ENCODE peak calls at places on chromosomes 7 and 10, in four cellular contexts. One of them, this sample, is unnamed.
A peak's percentile ranks its signal among the peaks of the same experiment; 100 is the strongest.

GRCh38 chr7:137609500-137609899 is 237.3 kb downstream of the DGKI start:
- DNase-seq in neural crest cell: no peak
- DNase-seq in progenitor cell of endocrine pancreas: no peak
- DNase-seq in ovary: no peak
- DNase-seq in this sample: no peak

GRCh38 chr10:656883-657282 is 32.6 kb downstream of the DIP2C start:
- DNase-seq in ovary: peak; percentile 6
- DNase-seq in progenitor cell of endocrine pancreas: no peak
- DNase-seq in neural crest cell: no peak
- DNase-seq in this sample: peak; percentile 22

GRCh38 chr10:59585046-59585700 is 124.5 kb downstream of the SLC16A9 start:
- DNase-seq in progenitor cell of endocrine pancreas: no peak
- DNase-seq in ovary: no peak
- DNase-seq in neural crest cell: no peak
- DNase-seq in this sample: no peak

GRCh38 chr7:116952640-116953371 is 495 bp upstream of the ST7 start:
- DNase-seq in neural crest cell: peak; percentile 37
- DNase-seq in progenitor cell of endocrine pancreas: no peak
- DNase-seq in ovary: no peak
- DNase-seq in this sample: peak; percentile 72

GRCh38 chr7:151764056-151764920 is 112.6 kb downstream of the PRKAG2 start:
- DNase-seq in neural crest cell: no peak
- DNase-seq in ovary: no peak
- DNase-seq in progenitor cell of endocrine pancreas: no peak
- DNase-seq in this sample: no peak

GRCh38 chr10:43843331-43844101 is 194.8 kb upstream of the ZNF32 start:
- DNase-seq in progenitor cell of endocrine pancreas: no peak
- DNase-seq in neural crest cell: no peak
- DNase-seq in ovary: no peak
- DNase-seq in this sample: no peak

GRCh38 chr7:136325578-136325977 is 348.4 kb upstream of the MTPN start:
- DNase-seq in progenitor cell of endocrine pancreas: no peak
- DNase-seq in ovary: no peak
- DNase-seq in neural crest cell: no peak
- DNase-seq in this sample: no peak

GRCh38 chr7:138945169-138945568 is 36.0 kb downstream of the KIAA1549 start:
- DNase-seq in ovary: no peak
- DNase-seq in progenitor cell of endocrine pancreas: no peak
- DNase-seq in neural crest cell: no peak
- DNase-seq in this sample: no peak

GRCh38 chr10:109616356-109616755 is 307.0 kb downstream of the XPNPEP1 start:
- DNase-seq in ovary: no peak
- DNase-seq in progenitor cell of endocrine pancreas: no peak
- DNase-seq in neural crest cell: no peak
- DNase-seq in this sample: no peak

GRCh38 chr10:71957546-71958275 is 6.5 kb upstream of the CHST3 start:
- DNase-seq in ovary: no peak
- DNase-seq in progenitor cell of endocrine pancreas: no peak
- DNase-seq in neural crest cell: no peak
- DNase-seq in this sample: no peak

GRCh38 chr10:117175215-117175900 is 21.9 kb upstream of the KCNK18 start:
- DNase-seq in ovary: peak; percentile 44
- DNase-seq in progenitor cell of endocrine pancreas: peak; percentile 21
- DNase-seq in neural crest cell: no peak
- DNase-seq in this sample: no peak

GRCh38 chr10:125707852-125708468 is 11.5 kb upstream of the EDRF1 start:
- DNase-seq in ovary: no peak
- DNase-seq in neural crest cell: no peak
- DNase-seq in progenitor cell of endocrine pancreas: no peak
- DNase-seq in this sample: no peak

GRCh38 chr7:35430547-35431153 is 176.8 kb upstream of the TBX20 start:
- DNase-seq in neural crest cell: no peak
- DNase-seq in ovary: no peak
- DNase-seq in progenitor cell of endocrine pancreas: no peak
- DNase-seq in this sample: no peak

GRCh38 chr10:48406204-48406603 is 99.7 kb downstream of the MAPK8 start:
- DNase-seq in ovary: no peak
- DNase-seq in neural crest cell: no peak
- DNase-seq in progenitor cell of endocrine pancreas: no peak
- DNase-seq in this sample: no peak

GRCh38 chr7:150992051-150992640 is 1.3 kb downstream of the NOS3 start:
- DNase-seq in ovary: no peak
- DNase-seq in progenitor cell of endocrine pancreas: no peak
- DNase-seq in neural crest cell: no peak
- DNase-seq in this sample: no peak

GRCh38 chr7:45181286-45181960 is 23.8 kb downstream of the RAMP3 start:
- DNase-seq in neural crest cell: no peak
- DNase-seq in ovary: no peak
- DNase-seq in progenitor cell of endocrine pancreas: no peak
- DNase-seq in this sample: peak; percentile 56

GRCh38 chr7:121369462-121369861 is 26.6 kb downstream of the FAM3C start:
- DNase-seq in progenitor cell of endocrine pancreas: no peak
- DNase-seq in ovary: no peak
- DNase-seq in neural crest cell: no peak
- DNase-seq in this sample: no peak

GRCh38 chr10:11609492-11610093 is 1.9 kb downstream of the USP6NL start:
- DNase-seq in neural crest cell: no peak
- DNase-seq in progenitor cell of endocrine pancreas: no peak
- DNase-seq in ovary: no peak
- DNase-seq in this sample: no peak

GRCh38 chr10:96794786-96795733 is 37.0 kb upstream of the LCOR start:
- DNase-seq in neural crest cell: no peak
- DNase-seq in progenitor cell of endocrine pancreas: no peak
- DNase-seq in ovary: no peak
- DNase-seq in this sample: no peak

GRCh38 chr10:6202098-6202683 is 541 bp upstream of the PFKFB3 start:
- DNase-seq in progenitor cell of endocrine pancreas: no peak
- DNase-seq in neural crest cell: no peak
- DNase-seq in ovary: no peak
- DNase-seq in this sample: no peak

GRCh38 chr10:74213571-74214162 is 62.6 kb downstream of the ADK start:
- DNase-seq in ovary: peak; percentile 48
- DNase-seq in progenitor cell of endocrine pancreas: no peak
- DNase-seq in neural crest cell: no peak
- DNase-seq in this sample: no peak

GRCh38 chr7:151506901-151507382 is 12.8 kb downstream of the RHEB start:
- DNase-seq in progenitor cell of endocrine pancreas: no peak
- DNase-seq in neural crest cell: no peak
- DNase-seq in ovary: no peak
- DNase-seq in this sample: no peak

GRCh38 chr7:51162724-51163329 is 153.8 kb downstream of the COBL start:
- DNase-seq in neural crest cell: peak; percentile 92
- DNase-seq in progenitor cell of endocrine pancreas: peak; percentile 77
- DNase-seq in ovary: peak; percentile 53
- DNase-seq in this sample: peak; percentile 86

GRCh38 chr10:13765641-13766341 is 179.0 kb downstream of the PRPF18 start:
- DNase-seq in progenitor cell of endocrine pancreas: no peak
- DNase-seq in neural crest cell: no peak
- DNase-seq in ovary: no peak
- DNase-seq in this sample: no peak

GRCh38 chr10:21337171-21337792 is 188.2 kb downstream of the SKIDA1 start:
- DNase-seq in neural crest cell: no peak
- DNase-seq in progenitor cell of endocrine pancreas: no peak
- DNase-seq in ovary: no peak
- DNase-seq in this sample: no peak

GRCh38 chr10:21334891-21335696 is 190.4 kb downstream of the SKIDA1 start:
- DNase-seq in progenitor cell of endocrine pancreas: no peak
- DNase-seq in ovary: peak; percentile 64
- DNase-seq in neural crest cell: no peak
- DNase-seq in this sample: no peak

GRCh38 chr10:21340341-21340740 is 185.1 kb downstream of the SKIDA1 start:
- DNase-seq in neural crest cell: no peak
- DNase-seq in progenitor cell of endocrine pancreas: no peak
- DNase-seq in ovary: no peak
- DNase-seq in this sample: no peak

GRCh38 chr10:21330628-21331020 is 194.9 kb downstream of the SKIDA1 start:
- DNase-seq in ovary: no peak
- DNase-seq in progenitor cell of endocrine pancreas: no peak
- DNase-seq in neural crest cell: no peak
- DNase-seq in this sample: no peak

GRCh38 chr10:21336476-21337170 is 188.9 kb downstream of the SKIDA1 start:
- DNase-seq in ovary: peak; percentile 68
- DNase-seq in neural crest cell: no peak
- DNase-seq in progenitor cell of endocrine pancreas: no peak
- DNase-seq in this sample: no peak
- TF ChIP-seq CTCF in ovary: no peak
- TF ChIP-seq CTCF in neural crest cell: peak; percentile 18
- TF ChIP-seq CTCF in progenitor cell of endocrine pancreas: no peak
- TF ChIP-seq CTCF in this sample: no peak

GRCh38 chr7:31937982-31938381 is 132.2 kb downstream of the PDE1C start:
- DNase-seq in neural crest cell: no peak
- DNase-seq in ovary: no peak
- DNase-seq in progenitor cell of endocrine pancreas: no peak
- DNase-seq in this sample: no peak

GRCh38 chr7:31940167-31940566 is 130.0 kb downstream of the PDE1C start:
- DNase-seq in progenitor cell of endocrine pancreas: no peak
- DNase-seq in neural crest cell: no peak
- DNase-seq in ovary: no peak
- DNase-seq in this sample: no peak

GRCh38 chr7:31939076-31939475 is 131.1 kb downstream of the PDE1C start:
- DNase-seq in ovary: no peak
- DNase-seq in neural crest cell: no peak
- DNase-seq in progenitor cell of endocrine pancreas: no peak
- DNase-seq in this sample: no peak

GRCh38 chr7:31935671-31936070 is 134.5 kb downstream of the PDE1C start:
- DNase-seq in ovary: no peak
- DNase-seq in progenitor cell of endocrine pancreas: no peak
- DNase-seq in neural crest cell: no peak
- DNase-seq in this sample: no peak

GRCh38 chr7:31938650-31939049 is 131.6 kb downstream of the PDE1C start:
- DNase-seq in progenitor cell of endocrine pancreas: no peak
- DNase-seq in ovary: no peak
- DNase-seq in neural crest cell: no peak
- DNase-seq in this sample: no peak
- TF ChIP-seq CTCF in progenitor cell of endocrine pancreas: no peak
- TF ChIP-seq CTCF in ovary: no peak
- TF ChIP-seq CTCF in neural crest cell: peak; percentile 48
- TF ChIP-seq CTCF in this sample: peak; percentile 57

GRCh38 chr7:100152404-100152803 is 3.7 kb downstream of the LAMTOR4 start:
- DNase-seq in neural crest cell: no peak
- DNase-seq in ovary: no peak
- DNase-seq in progenitor cell of endocrine pancreas: no peak
- DNase-seq in this sample: no peak

GRCh38 chr7:100148225-100148558 is 526 bp upstream of the LAMTOR4 start:
- DNase-seq in neural crest cell: no peak
- DNase-seq in ovary: no peak
- DNase-seq in progenitor cell of endocrine pancreas: no peak
- DNase-seq in this sample: no peak

GRCh38 chr7:100147278-100147677 is 1.4 kb upstream of the LAMTOR4 start:
- DNase-seq in ovary: no peak
- DNase-seq in progenitor cell of endocrine pancreas: no peak
- DNase-seq in neural crest cell: no peak
- DNase-seq in this sample: no peak

GRCh38 chr7:100152937-100153666 is 4.4 kb downstream of the LAMTOR4 start:
- DNase-seq in neural crest cell: no peak
- DNase-seq in ovary: no peak
- DNase-seq in progenitor cell of endocrine pancreas: no peak
- DNase-seq in this sample: no peak

DNA sequence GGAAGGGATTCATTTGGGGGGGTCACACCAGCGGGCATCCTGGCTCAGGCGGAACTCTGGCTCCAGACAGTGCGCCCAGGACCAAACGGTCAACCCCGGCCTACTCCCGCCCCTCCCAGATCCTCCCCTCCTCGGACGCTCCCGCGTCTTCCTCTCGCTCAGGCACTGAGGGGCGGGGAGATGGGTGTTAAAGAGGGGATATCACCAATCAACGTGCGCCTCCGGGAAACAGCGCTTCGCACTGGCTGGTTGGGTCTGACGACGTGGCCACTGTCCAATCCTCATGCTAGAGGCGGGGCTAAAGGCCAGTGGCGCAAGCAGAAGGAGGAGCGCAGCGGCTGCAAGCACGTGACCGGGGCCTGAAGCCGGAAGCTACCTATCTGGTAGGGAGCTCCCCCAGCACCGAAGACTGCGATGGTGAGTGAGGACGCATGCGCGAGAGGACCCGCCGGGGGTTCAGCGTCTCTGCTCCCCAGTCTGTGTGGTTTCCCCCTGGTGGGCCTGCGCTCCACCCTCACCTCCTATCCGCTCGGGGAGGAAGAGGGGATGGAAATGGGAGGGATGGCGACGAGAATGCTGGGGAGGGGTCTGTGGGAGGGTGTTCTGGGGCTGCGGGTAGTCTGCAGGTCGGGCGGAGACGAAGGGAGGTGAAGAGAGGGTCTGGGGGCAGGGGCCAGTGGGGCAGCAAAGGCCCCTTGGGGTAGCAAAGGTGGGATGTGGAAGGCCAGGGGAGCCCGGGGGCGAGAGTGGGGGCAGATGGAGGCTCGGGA is at the start of gene LAMTOR4:
- DNase-seq in neural crest cell: peak; percentile 93
- DNase-seq in progenitor cell of endocrine pancreas: peak; percentile 95
- DNase-seq in ovary: peak; percentile 98
- DNase-seq in this sample: peak; percentile 96
- TF ChIP-seq CTCF in neural crest cell: no peak
- TF ChIP-seq CTCF in progenitor cell of endocrine pancreas: peak; percentile 18
- TF ChIP-seq CTCF in ovary: no peak
- TF ChIP-seq CTCF in this sample: peak; percentile 28

DNA sequence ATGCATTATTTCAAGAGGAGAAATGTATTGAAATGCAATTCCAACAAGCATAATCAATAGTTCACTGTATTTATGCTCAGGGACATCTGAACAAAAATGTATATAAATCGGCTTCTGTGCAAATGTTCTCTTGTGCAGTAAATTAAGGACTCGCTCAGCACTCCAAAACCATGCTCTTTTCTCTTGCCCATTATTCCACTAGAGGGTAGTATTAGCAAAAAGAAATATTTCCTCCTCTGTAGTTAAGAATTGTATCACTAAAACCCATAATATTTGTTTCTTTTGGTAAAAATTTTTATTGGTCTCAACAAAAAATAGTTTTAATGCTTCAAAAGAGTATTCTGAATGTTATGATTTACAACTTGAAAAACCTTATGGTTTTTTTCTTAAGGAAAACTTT is 803.1 kb downstream of the PCDH15 start:
- DNase-seq in neural crest cell: no peak
- DNase-seq in progenitor cell of endocrine pancreas: no peak
- DNase-seq in ovary: no peak
- DNase-seq in this sample: no peak
- TF ChIP-seq CTCF in neural crest cell: peak; percentile 70
- TF ChIP-seq CTCF in progenitor cell of endocrine pancreas: peak; percentile 58
- TF ChIP-seq CTCF in ovary: no peak
- TF ChIP-seq CTCF in this sample: peak; percentile 74

This sample was measured in type B pancreatic cell.